ENCODE peak calls at places on chromosomes 7 and 10, in ten cellular contexts. J, Q, B, V, A, F, P, X, G and M are unnamed samples.

GRCh38 chr7:54932818-54933543 is 85.8 kb upstream of the EGFR start:
- DNase-seq in X (no peak), J (peak; percentile 65), P (no peak), G (peak; percentile 82), F (peak; percentile 23), B (peak; percentile 67), V (no peak), Q (peak; percentile 84), A (no peak), M (no peak)

GRCh38 chr7:48964074-48964473 is 39.7 kb downstream of the CDC14C start:
- DNase-seq in A (no peak), B (peak; percentile 54), G (peak; percentile 42), F (no peak), V (no peak), J (no peak), X (peak; percentile 46), P (no peak), Q (no peak), M (no peak)

GRCh38 chr10:104327745-104328635 is 10.3 kb downstream of the ITPRIP start:
- DNase-seq in G (peak; percentile 46), Q (no peak), J (no peak), F (peak; percentile 78), P (no peak), A (peak; percentile 49), B (no peak), X (peak; percentile 48), V (no peak), M (no peak)

GRCh38 chr7:91566333-91566732 is 302.1 kb downstream of the FZD1 start:
- DNase-seq in F (no peak), B (no peak), Q (no peak), G (no peak), X (no peak), J (no peak), A (no peak), P (no peak), V (no peak), M (no peak)

GRCh38 chr7:158282461-158283001 is 305.1 kb downstream of the PTPRN2 start:
- DNase-seq in J (no peak), B (no peak), P (no peak), X (no peak), F (no peak), V (no peak), A (no peak), G (no peak), Q (no peak), M (no peak)

GRCh38 chr10:85557706-85558105 is 808.9 kb downstream of the GRID1 start:
- DNase-seq in J (no peak), A (no peak), B (no peak), G (no peak), Q (no peak), X (no peak), V (no peak), F (no peak), P (no peak), M (no peak)

GRCh38 chr10:29446327-29446726 is 157.5 kb downstream of the LYZL1 start:
- DNase-seq in X (peak; percentile 8), A (no peak), P (peak; percentile 23), Q (no peak), G (no peak), J (no peak), V (no peak), F (no peak), B (no peak), M (no peak)

GRCh38 chr7:43577485-43577951 is 5.4 kb upstream of the STK17A start:
- DNase-seq in V (no peak), J (no peak), Q (no peak), G (no peak), X (no peak), A (no peak), B (no peak), F (no peak), P (no peak), M (no peak)

GRCh38 chr10:32582946-32583345 is 137.0 kb downstream of the CCDC7 start:
- DNase-seq in J (no peak), V (no peak), X (no peak), F (no peak), P (no peak), G (no peak), Q (no peak), B (no peak), A (no peak), M (no peak)

GRCh38 chr7:153832160-153832559 is 220.0 kb upstream of the DPP6 start:
- DNase-seq in X (no peak), J (no peak), F (no peak), Q (peak; percentile 10), P (no peak), G (no peak), B (no peak), V (no peak), A (no peak), M (no peak)

GRCh38 chr7:87219545-87220025 is at the start of gene TMEM243:
- DNase-seq in B (peak; percentile 40), P (peak; percentile 87), J (peak; percentile 85), F (peak; percentile 20), A (peak; percentile 92), X (peak; percentile 78), V (peak; percentile 89), Q (peak; percentile 70), G (peak; percentile 81), M (peak; percentile 88)

GRCh38 chr10:80506189-80506575 is 31.5 kb upstream of the SH2D4B start:
- DNase-seq in Q (no peak), F (no peak), X (no peak), P (no peak), J (no peak), A (no peak), G (no peak), B (no peak), V (no peak), M (no peak)

GRCh38 chr10:43078986-43079273 is 2.1 kb downstream of the RET start:
- DNase-seq in Q (no peak), G (no peak), X (no peak), A (no peak), J (peak; percentile 69), F (no peak), P (peak; percentile 38), B (no peak), V (peak; percentile 66), M (no peak)

GRCh38 chr10:128062837-128063563 is 63.2 kb downstream of the MKI67 start:
- DNase-seq in X (peak; percentile 98), V (peak; percentile 54), B (no peak), G (peak; percentile 62), J (no peak), Q (no peak), A (peak; percentile 82), F (no peak), P (peak; percentile 52), M (peak; percentile 76)

GRCh38 chr10:23069019-23069665 is 26.2 kb upstream of the MSRB2 start:
- DNase-seq in P (no peak), X (no peak), G (no peak), B (no peak), J (no peak), V (no peak), A (no peak), F (no peak), Q (no peak), M (no peak)

GRCh38 chr10:10794056-10794455 is 223.6 kb upstream of the CELF2 start:
- DNase-seq in Q (no peak), V (no peak), J (no peak), G (no peak), F (no peak), X (no peak), B (no peak), P (no peak), A (no peak), M (no peak)

GRCh38 chr10:87844837-87845623 is 18.3 kb downstream of the KLLN start:
- DNase-seq in A (no peak), P (no peak), X (no peak), F (no peak), G (no peak), V (no peak), B (no peak), J (no peak), Q (no peak), M (no peak)

GRCh38 chr10:84269773-84270172 is 24.9 kb downstream of the RGR start:
- DNase-seq in X (no peak), P (no peak), A (no peak), J (no peak), V (no peak), B (no peak), G (no peak), Q (no peak), F (peak; percentile 67), M (no peak)

GRCh38 chr7:115879171-115879570 is 151.4 kb downstream of the TFEC start:
- DNase-seq in Q (no peak), F (no peak), G (no peak), B (no peak), V (no peak), P (no peak), A (no peak), X (no peak), J (no peak), M (no peak)

GRCh38 chr7:95905165-95905564 is 132.8 kb downstream of the DYNC1I1 start:
- DNase-seq in A (no peak), V (no peak), G (no peak), X (no peak), F (no peak), Q (no peak), J (no peak), P (no peak), B (no peak), M (no peak)

GRCh38 chr10:116286801-116287200 is 13.8 kb upstream of the GFRA1 start:
- DNase-seq in A (no peak), V (no peak), B (no peak), Q (no peak), X (no peak), P (no peak), G (no peak), F (no peak), J (no peak), M (no peak)

GRCh38 chr10:118958984-118959916 is 70.3 kb upstream of the NANOS1 start:
- DNase-seq in Q (no peak), V (no peak), P (no peak), F (peak; percentile 14), J (no peak), X (peak; percentile 25), A (no peak), G (peak; percentile 72), B (no peak), M (no peak)

GRCh38 chr10:79249156-79250121 is 97.8 kb upstream of the PPIF start:
- DNase-seq in Q (no peak), X (no peak), A (no peak), B (no peak), J (no peak), G (no peak), F (no peak), V (peak; percentile 75), P (peak; percentile 30), M (no peak)